ENCODE peak calls at places on chromosome 13, in nine cellular contexts. M, Q, W, E, S, X, T, K and R are unnamed samples.

GRCh38 chr13:51349016-51349415 is 9.5 kb downstream of the SERPINE3 start:
- DNase-seq in M (no peak), Q (no peak), W (no peak), E (no peak), S (no peak), X (no peak), T (no peak), K (no peak), R (no peak)

GRCh38 chr13:47672245-47672975 is 328.7 kb downstream of the SUCLA2 start:
- DNase-seq in M (no peak), Q (no peak), W (no peak), E (no peak), S (no peak), X (no peak), T (no peak), K (no peak), R (no peak)

GRCh38 chr13:111944171-111944583 is 122.8 kb upstream of the SOX1 start:
- DNase-seq in M (no peak), Q (no peak), W (no peak), E (no peak), S (no peak), X (no peak), T (no peak), K (no peak), R (no peak)

GRCh38 chr13:102580552-102581169 is 16.1 kb upstream of the TPP2 start:
- DNase-seq in M (peak; percentile 32), Q (no peak), W (peak; percentile 39), E (peak; percentile 44), S (peak; percentile 65), X (no peak), T (peak; percentile 72), K (peak; percentile 35), R (peak; percentile 79)

GRCh38 chr13:111027481-111028439 is 87.3 kb upstream of the ARHGEF7 start:
- DNase-seq in M (no peak), Q (no peak), W (no peak), E (no peak), S (no peak), X (no peak), T (no peak), K (no peak), R (no peak)

GRCh38 chr13:26785845-26786630 is 25.5 kb upstream of the GPR12 start:
- DNase-seq in M (peak; percentile 67), Q (no peak), W (peak; percentile 45), E (no peak), S (no peak), X (no peak), T (peak; percentile 17), K (no peak), R (no peak)

GRCh38 chr13:83549671-83550070 is 332.6 kb downstream of the SLITRK1 start:
- DNase-seq in M (no peak), Q (no peak), W (no peak), E (no peak), S (no peak), X (no peak), T (no peak), K (no peak), R (no peak)

GRCh38 chr13:43985437-43986051 is 105.8 kb downstream of the LACC1 start:
- DNase-seq in M (no peak), Q (no peak), W (no peak), E (no peak), S (no peak), X (no peak), T (no peak), K (no peak), R (no peak)

GRCh38 chr13:60152904-60153303 is 10.8 kb downstream of the DIAPH3 start:
- DNase-seq in M (no peak), Q (no peak), W (no peak), E (no peak), S (no peak), X (no peak), T (no peak), K (no peak), R (no peak)

GRCh38 chr13:43846496-43846895 is 33.0 kb downstream of the CCDC122 start:
- DNase-seq in M (no peak), Q (no peak), W (no peak), E (no peak), S (no peak), X (no peak), T (no peak), K (no peak), R (no peak)

GRCh38 chr13:102724923-102725322 is 30.1 kb upstream of the METTL21C start:
- DNase-seq in M (peak; percentile 35), Q (no peak), W (no peak), E (no peak), S (peak; percentile 42), X (no peak), T (peak; percentile 72), K (peak; percentile 36), R (peak; percentile 88)

GRCh38 chr13:35716186-35716585 is 239.7 kb upstream of the MAB21L1 start:
- DNase-seq in M (no peak), Q (no peak), W (no peak), E (no peak), S (no peak), X (no peak), T (no peak), K (no peak), R (no peak)

GRCh38 chr13:32471187-32471922 is 43.4 kb upstream of the N4BP2L1 start:
- DNase-seq in M (no peak), Q (no peak), W (no peak), E (no peak), S (no peak), X (no peak), T (no peak), K (no peak), R (no peak)

GRCh38 chr13:46531953-46532352 is 21.0 kb upstream of the LRCH1 start:
- DNase-seq in M (no peak), Q (no peak), W (no peak), E (no peak), S (peak; percentile 14), X (no peak), T (no peak), K (no peak), R (no peak)

GRCh38 chr13:112873851-112874750 is 94.9 kb upstream of the MCF2L start:
- DNase-seq in M (peak; percentile 59), Q (peak; percentile 3), W (peak; percentile 82), E (peak; percentile 63), S (peak; percentile 52), X (peak; percentile 77), T (peak; percentile 35), K (no peak), R (peak; percentile 69)

GRCh38 chr13:49936943-49937273 is 768 bp upstream of the SPRYD7 start:
- DNase-seq in M (no peak), Q (no peak), W (no peak), E (no peak), S (no peak), X (no peak), T (peak; percentile 14), K (no peak), R (no peak)

GRCh38 chr13:111251646-111252448 is 68.6 kb upstream of the TEX29 start:
- DNase-seq in M (peak; percentile 8), Q (no peak), W (no peak), E (no peak), S (no peak), X (no peak), T (no peak), K (peak; percentile 3), R (peak; percentile 25)

GRCh38 chr13:43042410-43042921 is 19.1 kb downstream of the DNAJC15 start:
- DNase-seq in M (no peak), Q (no peak), W (no peak), E (no peak), S (no peak), X (no peak), T (no peak), K (no peak), R (no peak)

GRCh38 chr13:40026174-40026585 is 370.7 kb downstream of the COG6 start:
- DNase-seq in M (peak; percentile 71), Q (no peak), W (no peak), E (no peak), S (no peak), X (no peak), T (no peak), K (no peak), R (no peak)

GRCh38 chr13:19062019-19062646 is 119.5 kb downstream of the TUBA3C start:
- DNase-seq in M (no peak), Q (no peak), W (no peak), E (no peak), S (no peak), X (no peak), T (no peak), K (no peak), R (no peak)

GRCh38 chr13:95896302-95896701 is 156.9 kb downstream of the UGGT2 start:
- DNase-seq in M (no peak), Q (no peak), W (no peak), E (no peak), S (no peak), X (no peak), T (no peak), K (no peak), R (peak; percentile 28)

GRCh38 chr13:109644956-109645355 is 141.4 kb downstream of the IRS2 start:
- DNase-seq in M (no peak), Q (no peak), W (no peak), E (no peak), S (no peak), X (no peak), T (no peak), K (no peak), R (no peak)

GRCh38 chr13:75760182-75760981 is 124.3 kb downstream of the LMO7 start:
- DNase-seq in M (no peak), Q (no peak), W (peak; percentile 32), E (peak; percentile 41), S (peak; percentile 75), X (no peak), T (peak; percentile 41), K (no peak), R (no peak)

GRCh38 chr13:39959497-39959896 is 304.0 kb downstream of the COG6 start:
- DNase-seq in M (no peak), Q (no peak), W (no peak), E (no peak), S (no peak), X (no peak), T (no peak), K (no peak), R (no peak)

GRCh38 chr13:113092776-113093579 is 12.6 kb upstream of the F7 start:
- DNase-seq in M (no peak), Q (no peak), W (no peak), E (no peak), S (no peak), X (no peak), T (no peak), K (no peak), R (no peak)

GRCh38 chr13:75256922-75257321 is 225.0 kb downstream of the TBC1D4 start:
- DNase-seq in M (peak; percentile 10), Q (no peak), W (no peak), E (no peak), S (no peak), X (no peak), T (peak; percentile 12), K (no peak), R (no peak)

GRCh38 chr13:103040006-103040405 is 26.2 kb downstream of the SLC10A2 start:
- DNase-seq in M (no peak), Q (no peak), W (no peak), E (no peak), S (no peak), X (no peak), T (no peak), K (no peak), R (no peak)

GRCh38 chr13:65468628-65469027 is 1761.5 kb downstream of the PCDH9 start:
- DNase-seq in M (no peak), Q (no peak), W (no peak), E (no peak), S (no peak), X (no peak), T (no peak), K (no peak), R (no peak)

GRCh38 chr13:69948016-69948415 is 159.6 kb upstream of the ATXN8OS start:
- DNase-seq in M (no peak), Q (no peak), W (no peak), E (no peak), S (no peak), X (no peak), T (peak; percentile 31), K (no peak), R (no peak)

GRCh38 chr13:63393112-63393511 is 1977.5 kb upstream of the PCDH20 start:
- DNase-seq in M (no peak), Q (no peak), W (no peak), E (no peak), S (peak; percentile 16), X (no peak), T (no peak), K (no peak), R (no peak)

GRCh38 chr13:81929988-81930387 is 1589.1 kb upstream of the SPRY2 start:
- DNase-seq in M (no peak), Q (peak; percentile 2), W (no peak), E (no peak), S (peak; percentile 29), X (no peak), T (peak; percentile 58), K (no peak), R (peak; percentile 22)